ENCODE peak calls at places on chromosome 1, in four cellular contexts. T is neural progenitor cell, C is HCT116, H is fibroblast of lung. P is an unnamed sample.

GRCh38 chr1:53366901-53367502 is 39.1 kb upstream of the LRP8 start:
- DNase-seq in H (no peak), T (no peak), C (no peak), P (no peak)

GRCh38 chr1:24155011-24155782 is 12.3 kb upstream of the IL22RA1 start:
- DNase-seq in H (no peak), C (peak), T (peak), P (no peak)

GRCh38 chr1:47231314-47232186 is 475 bp downstream of the TAL1 start:
- DNase-seq in T (peak), C (no peak), H (peak), P (peak)

GRCh38 chr1:107362468-107362867 is 221.6 kb downstream of the NTNG1 start:
- DNase-seq in C (no peak), T (no peak), H (no peak), P (no peak)

GRCh38 chr1:55049271-55049913 is 10.0 kb downstream of the PCSK9 start:
- DNase-seq in H (no peak), C (no peak), T (no peak), P (no peak)

GRCh38 chr1:200666309-200666708 is 3.4 kb downstream of the DDX59 start:
- DNase-seq in T (no peak), H (no peak), C (no peak), P (no peak)

GRCh38 chr1:78619803-78620579 is at the start of gene IFI44L:
- DNase-seq in C (no peak), H (peak), T (no peak), P (peak)

GRCh38 chr1:8063298-8064068 is 37.4 kb upstream of the ERRFI1 start:
- DNase-seq in H (no peak), C (no peak), T (peak), P (no peak)

GRCh38 chr1:226919587-226919986 is 20.5 kb upstream of the COQ8A start:
- DNase-seq in C (no peak), H (no peak), T (no peak), P (no peak)

GRCh38 chr1:6440198-6441126 is 15.9 kb downstream of the ESPN start:
- DNase-seq in H (peak), C (no peak), T (peak), P (no peak)

GRCh38 chr1:235295902-235296350 is 32.1 kb downstream of the ARID4B start:
- DNase-seq in H (peak), T (no peak), C (peak), P (no peak)

GRCh38 chr1:208110296-208110695 is 133.9 kb downstream of the PLXNA2 start:
- DNase-seq in C (no peak), H (no peak), T (no peak), P (no peak)

GRCh38 chr1:27356277-27356627 is 10.5 kb downstream of the MAP3K6 start:
- DNase-seq in C (no peak), T (no peak), H (no peak), P (no peak)

GRCh38 chr1:208209286-208209685 is 34.9 kb downstream of the PLXNA2 start:
- DNase-seq in T (peak), C (no peak), H (no peak), P (no peak)

GRCh38 chr1:57832616-57833015 is 408.8 kb upstream of the DAB1 start:
- DNase-seq in T (peak), H (no peak), C (no peak), P (no peak)

GRCh38 chr1:63782982-63783381 is 9.2 kb downstream of the ROR1 start:
- DNase-seq in H (no peak), T (no peak), C (no peak), P (no peak)

GRCh38 chr1:78831731-78832360 is 174.7 kb downstream of the ADGRL4 start:
- DNase-seq in T (no peak), H (peak), C (peak), P (peak)

GRCh38 chr1:38558055-38558454 is 301.5 kb downstream of the RRAGC start:
- DNase-seq in H (no peak), C (no peak), T (peak), P (no peak)

GRCh38 chr1:181179980-181180964 is 91.8 kb downstream of the IER5 start:
- DNase-seq in T (peak), H (peak), C (no peak), P (no peak)

GRCh38 chr1:8047686-8048522 is 21.8 kb upstream of the ERRFI1 start:
- DNase-seq in T (no peak), H (peak), C (peak), P (peak)

GRCh38 chr1:205989786-205990185 is 13.4 kb downstream of the RAB7B start:
- DNase-seq in H (no peak), C (no peak), T (no peak), P (no peak)

GRCh38 chr1:43453442-43454269 is at the start of gene HYI:
- DNase-seq in H (peak), T (peak), C (peak), P (no peak)

GRCh38 chr1:156690673-156691032 is 13.4 kb upstream of the NES start:
- DNase-seq in H (no peak), T (no peak), C (no peak), P (no peak)

GRCh38 chr1:156692958-156693857 is 12.2 kb downstream of the CRABP2 start:
- DNase-seq in T (peak), C (no peak), H (no peak), P (no peak)

GRCh38 chr1:156692409-156692957 is 12.9 kb downstream of the CRABP2 start:
- DNase-seq in T (no peak), C (no peak), H (no peak), P (no peak)

GRCh38 chr1:156691216-156691615 is 14.0 kb upstream of the NES start:
- DNase-seq in C (no peak), T (no peak), H (no peak), P (no peak)

GRCh38 chr1:156691665-156692408 is 13.5 kb downstream of the CRABP2 start:
- DNase-seq in C (no peak), T (peak), H (peak), P (no peak)
- TF ChIP-seq EZH2 in C (no peak), T (no peak), H (no peak), P (no peak)

GRCh38 chr1:61169634-61170033 is 87.3 kb downstream of the NFIA start:
- DNase-seq in C (no peak), H (no peak), T (no peak), P (no peak)

GRCh38 chr1:61171915-61172485 is 89.6 kb downstream of the NFIA start:
- DNase-seq in H (no peak), C (no peak), T (no peak), P (no peak)

GRCh38 chr1:61173118-61173517 is 90.8 kb downstream of the NFIA start:
- DNase-seq in H (no peak), C (no peak), T (no peak), P (no peak)

GRCh38 chr1:61171346-61171745 is 89.0 kb downstream of the NFIA start:
- DNase-seq in T (no peak), C (no peak), H (no peak), P (no peak)

DNA sequence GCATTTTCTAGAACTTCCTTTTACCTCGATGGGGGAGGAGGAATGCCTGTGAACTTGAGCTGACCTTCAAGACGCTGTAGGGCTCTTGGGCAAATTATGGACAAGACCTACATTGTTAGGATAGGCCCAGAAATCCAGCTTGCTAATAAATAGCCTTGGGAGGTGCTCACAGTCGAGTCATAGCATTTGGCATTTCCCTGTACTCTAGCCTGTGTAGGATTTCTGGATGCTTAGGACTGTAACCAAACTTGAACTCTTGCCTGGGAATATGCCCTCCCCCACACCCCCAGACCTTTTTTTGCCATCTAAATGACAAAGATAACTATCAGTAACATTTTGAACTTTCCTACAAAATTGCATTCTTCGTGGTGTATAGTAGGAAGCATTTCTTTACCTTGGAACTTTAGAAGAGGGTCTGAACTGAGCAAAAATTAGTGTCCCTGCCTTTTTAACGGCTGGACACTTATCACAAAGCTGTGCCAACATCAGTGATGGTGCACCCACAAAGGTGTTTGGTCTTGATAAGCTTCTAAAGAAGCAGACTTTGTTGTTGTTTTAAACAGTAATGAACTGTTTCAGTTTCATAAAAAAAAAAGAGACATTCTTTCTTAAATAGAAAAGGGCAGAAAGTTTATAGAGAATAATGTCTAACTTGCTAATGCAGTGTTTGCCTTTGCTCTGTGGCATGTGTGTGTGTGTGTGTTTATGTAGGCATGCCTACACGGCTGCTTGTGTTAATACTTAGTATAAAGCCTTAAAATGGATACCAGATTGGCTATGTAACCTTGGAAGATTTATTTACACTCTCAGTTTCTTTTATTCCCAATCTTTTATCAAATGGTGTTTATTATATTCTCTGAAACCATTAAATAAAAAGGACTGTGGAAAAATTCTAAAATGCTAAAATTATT is 88.2 kb downstream of the NFIA start:
- DNase-seq in T (no peak), H (peak), C (peak), P (no peak)
- H3K9ac ChIP-seq in T (no peak), H (no peak), C (no peak), P (no peak)

GRCh38 chr1:18743233-18743632 is 112.6 kb downstream of the PAX7 start:
- DNase-seq in C (peak), H (no peak), T (peak), P (no peak)
- H3K4me3 ChIP-seq in C (no peak), H (no peak), T (no peak), P (no peak)

GRCh38 chr1:165352442-165353293 is 3.8 kb downstream of the LMX1A start:
- DNase-seq in C (no peak), T (peak), H (no peak), P (no peak)
- TF ChIP-seq EZH2 in C (no peak), T (no peak), H (peak), P (no peak)

DNA sequence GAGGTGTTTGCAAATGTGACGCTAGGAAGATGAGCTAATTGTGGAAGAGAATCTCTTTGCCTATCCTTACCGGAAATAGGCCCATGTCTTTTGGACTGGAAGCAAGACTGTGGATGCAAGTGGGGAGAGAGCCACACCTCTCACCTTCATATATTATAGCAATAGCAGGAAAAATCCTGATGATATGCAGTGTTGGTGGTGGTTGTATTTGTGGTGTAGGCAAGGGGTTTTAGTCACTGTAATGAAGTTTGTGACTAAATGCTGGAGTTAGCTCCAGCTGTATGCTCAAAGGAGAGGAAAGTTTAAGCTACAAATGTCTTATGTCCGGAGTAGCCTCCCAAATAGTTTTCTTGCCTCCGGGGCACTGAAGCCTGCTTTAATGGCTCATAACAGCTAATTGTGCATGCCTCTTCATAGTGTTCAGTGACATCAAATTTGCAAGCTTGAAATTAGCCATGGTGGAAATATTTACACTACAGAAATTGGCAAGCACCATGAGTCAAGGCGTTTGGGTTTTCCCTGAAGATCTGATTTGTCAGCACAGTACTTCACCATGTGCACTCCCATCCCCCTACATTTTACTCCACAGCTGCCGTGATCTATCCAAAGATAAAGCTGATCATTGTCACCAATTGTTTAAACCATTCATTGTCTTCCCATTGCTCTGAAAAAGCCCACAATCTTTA is 102.6 kb upstream of the ZNF644 start:
- DNase-seq in C (no peak), H (no peak), T (no peak), P (no peak)
- H3K9ac ChIP-seq in C (no peak), H (no peak), T (no peak), P (no peak)

P was measured in SK-N-MC.